ENCODE peak calls at places on chromosomes 13 and 19, in six cellular contexts. N is NB4, O is natural killer cell, G is osteocyte, Z is cardiac muscle cell, C is mammary epithelial cell. S is an unnamed sample.

GRCh38 chr19:615619-616018 is 17.7 kb downstream of the POLRMT start:
- DNase-seq in O (no peak), G (no peak), C (no peak), N (no peak), Z (no peak), S (no peak)

GRCh38 chr19:4580021-4580901 is 20.8 kb upstream of the SEMA6B start:
- DNase-seq in C (no peak), Z (peak), O (no peak), N (no peak), G (no peak), S (no peak)

GRCh38 chr19:51122112-51122981 is 2.4 kb upstream of the SIGLEC9 start:
- DNase-seq in O (no peak), G (no peak), C (peak), N (peak), Z (no peak), S (peak)

GRCh38 chr13:86572115-86572514 is 772.9 kb upstream of the SLITRK6 start:
- DNase-seq in Z (no peak), O (no peak), C (peak), N (peak), G (no peak), S (peak)

GRCh38 chr19:38718747-38719543 is 25.3 kb downstream of the CAPN12 start:
- DNase-seq in C (peak), Z (peak), O (no peak), G (peak), N (no peak), S (peak)

GRCh38 chr13:97495678-97496077 is 61.7 kb downstream of the RAP2A start:
- DNase-seq in N (no peak), O (no peak), C (peak), G (no peak), Z (no peak), S (no peak)

GRCh38 chr13:50574731-50575130 is 268.8 kb downstream of the DLEU7 start:
- DNase-seq in G (no peak), C (no peak), Z (no peak), O (no peak), N (no peak), S (peak)

GRCh38 chr13:26837102-26837501 is 76.5 kb upstream of the GPR12 start:
- DNase-seq in C (no peak), G (no peak), Z (no peak), O (no peak), N (no peak), S (no peak)

GRCh38 chr19:48833977-48834376 is 2.3 kb downstream of the HSD17B14 start:
- DNase-seq in Z (no peak), C (no peak), O (no peak), N (no peak), G (no peak), S (no peak)

DNA sequence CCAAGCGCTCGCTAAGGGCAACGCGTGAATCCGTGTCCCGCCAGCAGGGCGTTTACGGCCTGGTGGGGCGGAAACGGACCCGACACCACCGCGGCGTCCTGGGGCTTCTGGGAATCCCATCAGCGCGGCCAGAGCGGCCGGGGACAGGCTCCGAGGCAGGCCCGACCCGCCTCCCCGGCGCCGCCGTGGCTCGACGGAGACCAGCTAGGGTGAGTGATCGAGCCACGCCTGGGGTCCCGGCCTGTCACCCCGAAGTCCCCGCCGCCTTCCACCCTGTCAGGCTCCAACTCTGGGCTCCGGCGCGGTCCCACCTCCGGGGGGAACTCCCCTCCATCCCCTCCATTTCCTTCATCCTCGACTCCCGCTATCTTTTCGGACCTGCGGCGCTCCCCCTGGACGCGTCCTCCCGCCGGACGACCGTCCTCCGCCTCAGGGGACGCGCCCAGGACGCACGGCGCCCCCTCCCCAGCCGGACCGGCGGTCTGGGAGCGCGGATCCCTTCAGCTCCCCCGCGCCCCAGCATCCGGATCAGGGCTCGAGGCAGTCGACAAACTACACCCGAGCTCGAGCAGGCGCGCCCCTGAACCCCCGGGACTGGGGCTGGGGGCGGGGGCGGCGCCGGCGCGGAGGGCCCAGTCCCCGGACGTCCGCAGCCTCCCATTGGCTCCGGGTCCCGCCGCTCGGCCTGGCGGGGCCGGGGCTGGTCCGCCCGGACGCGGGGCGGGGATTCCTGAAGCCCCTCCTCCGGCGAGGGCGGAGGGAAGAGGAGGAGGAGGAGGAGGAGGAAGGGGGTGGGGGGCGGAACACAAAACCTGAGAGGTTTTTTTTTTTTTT is 643 bp upstream of the BICRA start:
- DNase-seq in G (peak), C (peak), Z (peak), O (peak), N (peak), S (peak)
- TF ChIP-seq CTCF in G (peak), C (peak), Z (no peak), O (peak), N (peak), S (peak)

GRCh38 chr13:54536112-54536511 is 1507.5 kb downstream of the OLFM4 start:
- DNase-seq in N (peak), C (no peak), G (no peak), Z (peak), O (no peak), S (no peak)
- TF ChIP-seq CTCF in N (no peak), C (peak), G (peak), Z (no peak), O (no peak), S (no peak)

DNA sequence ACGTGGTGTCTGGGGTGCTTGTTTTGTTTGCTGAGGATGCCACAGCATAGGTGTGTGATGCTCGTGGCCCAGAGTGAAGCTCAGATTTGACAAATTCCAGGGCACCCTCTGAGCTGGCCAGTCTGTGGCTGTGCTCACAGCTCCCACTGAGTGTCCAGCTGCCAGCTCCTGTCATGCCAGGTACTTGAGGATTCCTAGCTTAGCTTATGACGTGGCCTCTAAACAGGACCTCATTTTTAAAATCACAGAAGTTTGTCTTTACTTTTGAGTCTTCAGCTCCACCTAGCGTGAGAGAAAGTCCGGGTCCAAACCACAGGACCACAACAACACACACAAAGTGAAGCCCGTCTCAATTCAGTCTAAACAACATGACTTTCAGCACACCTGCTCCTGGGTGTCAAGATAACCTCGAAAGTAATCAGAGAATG is 117.3 kb downstream of the RAB20 start:
- DNase-seq in N (peak), C (peak), O (no peak), Z (no peak), G (no peak), S (peak)
- TF ChIP-seq CTCF in N (peak), C (peak), O (no peak), Z (peak), G (peak), S (peak)

GRCh38 chr13:95677564-95678386 is 836 bp downstream of the DNAJC3 start:
- DNase-seq in O (no peak), C (peak), N (peak), G (no peak), Z (peak), S (peak)

GRCh38 chr13:95678967-95679366 is 2.0 kb downstream of the DNAJC3 start:
- DNase-seq in O (no peak), Z (no peak), N (no peak), C (no peak), G (no peak), S (no peak)

GRCh38 chr13:95676100-95676774 is 702 bp upstream of the DNAJC3 start:
- DNase-seq in G (no peak), Z (no peak), C (peak), N (peak), O (peak), S (peak)

GRCh38 chr13:95676775-95677563 is at the start of gene DNAJC3:
- DNase-seq in Z (peak), G (peak), C (peak), N (peak), O (peak), S (peak)

GRCh38 chr13:95679722-95680121 is 2.8 kb downstream of the DNAJC3 start:
- DNase-seq in N (no peak), Z (no peak), O (no peak), G (no peak), C (no peak), S (no peak)
- TF ChIP-seq CTCF in N (no peak), Z (no peak), O (no peak), G (no peak), C (no peak), S (no peak)

GRCh38 chr13:44895584-44895983 is 93.7 kb downstream of the NUFIP1 start:
- DNase-seq in Z (no peak), G (no peak), O (no peak), C (no peak), N (no peak), S (no peak)
- TF ChIP-seq CTCF in Z (no peak), G (no peak), O (no peak), C (no peak), N (no peak), S (no peak)

GRCh38 chr19:8075158-8076086 is 22.9 kb downstream of the CCL25 start:
- DNase-seq in G (no peak), O (no peak), C (no peak), Z (no peak), N (no peak), S (no peak)

GRCh38 chr19:8069116-8069973 is 16.8 kb downstream of the CCL25 start:
- DNase-seq in O (no peak), C (no peak), G (no peak), Z (no peak), N (peak), S (no peak)

GRCh38 chr19:8074501-8074900 is 21.9 kb downstream of the CCL25 start:
- DNase-seq in C (no peak), N (peak), Z (no peak), G (no peak), O (no peak), S (no peak)

DNA sequence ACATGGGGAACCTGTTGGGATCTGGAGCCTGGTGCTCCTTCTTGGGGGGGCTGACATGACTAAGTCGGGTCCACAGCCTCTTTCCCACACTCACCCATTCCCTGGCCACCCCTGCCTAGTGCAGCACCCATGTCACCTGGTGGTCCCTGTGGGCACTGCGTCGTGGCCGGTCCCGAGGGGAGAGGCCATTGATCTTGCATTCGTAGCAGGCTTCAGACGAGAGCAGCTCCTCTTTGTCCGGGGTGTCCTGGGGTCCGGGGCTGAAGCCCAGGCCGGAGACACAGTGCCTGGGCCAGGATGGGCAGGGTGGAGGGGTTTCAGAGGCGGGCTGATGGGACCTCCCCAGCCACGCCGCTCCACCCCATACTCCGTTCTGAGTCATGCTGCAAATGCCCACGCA is 19.4 kb downstream of the CCL25 start:
- DNase-seq in Z (no peak), G (no peak), C (no peak), O (no peak), N (peak), S (no peak)
- TF ChIP-seq CTCF in Z (no peak), G (no peak), C (no peak), O (no peak), N (peak), S (no peak)

GRCh38 chr13:30107536-30108136 is 199.7 kb downstream of the KATNAL1 start:
- DNase-seq in N (peak), C (peak), O (no peak), Z (no peak), G (no peak), S (no peak)
- TF ChIP-seq CTCF in N (no peak), C (no peak), O (no peak), Z (no peak), G (no peak), S (no peak)

DNA sequence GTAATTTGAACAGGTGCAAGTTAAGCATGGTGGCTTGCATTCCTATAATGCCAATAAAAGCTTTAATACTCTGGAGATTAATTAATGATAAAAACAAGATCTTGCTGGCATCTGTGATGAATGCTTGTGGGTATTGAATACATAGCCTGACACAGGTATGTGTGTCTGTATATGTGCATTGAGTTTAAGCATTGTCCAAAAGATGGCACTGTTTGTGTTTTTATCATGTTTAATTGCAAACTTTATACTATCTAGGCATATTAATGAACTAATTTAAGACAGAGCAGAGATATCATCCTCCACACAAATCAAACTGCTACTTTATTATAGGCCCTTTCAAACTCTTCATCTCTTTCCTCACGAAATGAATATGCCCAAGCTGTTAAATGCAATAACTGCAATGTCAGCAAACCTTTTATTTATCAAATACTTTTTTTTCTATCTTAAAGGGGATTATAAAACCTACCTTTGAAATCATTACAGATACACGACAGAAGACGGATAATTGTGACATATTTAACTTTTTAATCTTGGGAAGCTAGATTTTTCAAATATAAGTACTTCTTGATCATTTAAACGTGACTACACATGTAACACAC is 86.5 kb downstream of the TNFSF11 start:
- DNase-seq in Z (no peak), G (no peak), O (no peak), C (peak), N (no peak), S (peak)
- TF ChIP-seq CTCF in Z (peak), G (peak), O (no peak), C (peak), N (no peak), S (peak)

DNA sequence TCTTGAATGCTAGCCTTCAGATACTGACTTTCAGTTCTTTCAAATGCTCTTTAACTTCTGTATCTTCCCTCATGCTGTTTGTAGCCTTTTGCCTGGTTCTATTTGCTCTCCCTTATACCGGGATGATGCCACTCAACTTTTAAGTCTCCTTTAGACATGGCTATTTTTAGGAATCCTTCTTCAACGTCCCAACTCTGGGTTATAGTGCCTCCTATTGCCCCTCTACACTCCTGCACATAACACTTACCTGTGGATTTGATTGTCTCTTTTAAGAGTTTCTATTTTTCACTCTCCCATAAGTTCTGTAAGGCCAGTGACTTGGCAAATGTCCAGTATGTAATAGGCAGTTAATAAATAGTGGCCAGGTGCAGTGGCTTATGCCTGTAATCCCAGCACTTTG is 343.0 kb downstream of the KLF5 start:
- DNase-seq in G (no peak), N (no peak), C (no peak), O (no peak), Z (no peak), S (no peak)
- TF ChIP-seq CTCF in G (no peak), N (no peak), C (no peak), O (no peak), Z (no peak), S (no peak)